ENCODE peak calls at places on chromosomes 12 and 14, in four cellular contexts. One of them, this sample, is unnamed.
A peak's percentile ranks its signal among the peaks of the same experiment; 100 is the strongest.

GRCh38 chr12:90216815-90217214 is 508.2 kb upstream of the ATP2B1 start:
- DNase-seq in GM12878: no peak
- DNase-seq in K562: no peak
- DNase-seq in HepG2: no peak
- DNase-seq in this sample: no peak

GRCh38 chr14:104179126-104179525 is 40.7 kb downstream of the KIF26A start:
- DNase-seq in GM12878: no peak
- DNase-seq in K562: no peak
- DNase-seq in HepG2: no peak
- DNase-seq in this sample: no peak

GRCh38 chr12:754871-755562 is 2.6 kb downstream of the WNK1 start:
- DNase-seq in GM12878: no peak
- DNase-seq in K562: peak; percentile 32
- DNase-seq in HepG2: peak; percentile 70
- DNase-seq in this sample: no peak

GRCh38 chr14:66005899-66006434 is 480.2 kb upstream of the CCDC196 start:
- DNase-seq in GM12878: no peak
- DNase-seq in K562: no peak
- DNase-seq in HepG2: no peak
- DNase-seq in this sample: no peak

GRCh38 chr14:96100171-96101064 is 61.3 kb downstream of the C14orf132 start:
- DNase-seq in GM12878: peak; percentile 15
- DNase-seq in K562: peak; percentile 75
- DNase-seq in HepG2: peak; percentile 60
- DNase-seq in this sample: peak; percentile 96

GRCh38 chr12:120370343-120371243 is 1.6 kb upstream of the MSI1 start:
- DNase-seq in GM12878: no peak
- DNase-seq in K562: no peak
- DNase-seq in HepG2: no peak
- DNase-seq in this sample: no peak

GRCh38 chr14:75431827-75432226 is 4.0 kb downstream of the JDP2 start:
- DNase-seq in GM12878: no peak
- DNase-seq in K562: no peak
- DNase-seq in HepG2: no peak
- DNase-seq in this sample: no peak

GRCh38 chr12:81615031-81615430 is 144.1 kb downstream of the PPFIA2 start:
- DNase-seq in GM12878: no peak
- DNase-seq in K562: no peak
- DNase-seq in HepG2: no peak
- DNase-seq in this sample: no peak

GRCh38 chr12:121748571-121749265 is 36.2 kb downstream of the TMEM120B start:
- DNase-seq in GM12878: no peak
- DNase-seq in K562: peak; percentile 84
- DNase-seq in HepG2: peak; percentile 88
- DNase-seq in this sample: no peak
- TF ChIP-seq ATF2 in GM12878: no peak
- TF ChIP-seq ATF2 in K562: peak; percentile 90
- TF ChIP-seq ATF2 in HepG2: no peak
- TF ChIP-seq ATF2 in this sample: no peak

GRCh38 chr14:27917896-27918295 is 848.7 kb upstream of the FOXG1 start:
- DNase-seq in GM12878: no peak
- DNase-seq in K562: no peak
- DNase-seq in HepG2: no peak
- DNase-seq in this sample: no peak
- H3K9me3 ChIP-seq in GM12878: no peaks in the 10 kb centered on the region
- H3K9me3 ChIP-seq in K562: no peaks in the 10 kb centered on the region
- H3K9me3 ChIP-seq in HepG2: peaks cover 88% of the 10 kb centered on the region
- H3K9me3 ChIP-seq in this sample: peaks cover 2% of the 10 kb centered on the region

GRCh38 chr14:101101456-101102056 is 198.0 kb upstream of the RTL1 start:
- DNase-seq in GM12878: no peak
- DNase-seq in K562: no peak
- DNase-seq in HepG2: no peak
- DNase-seq in this sample: no peak

GRCh38 chr14:101102875-101103274 is 199.4 kb upstream of the RTL1 start:
- DNase-seq in GM12878: no peak
- DNase-seq in K562: no peak
- DNase-seq in HepG2: no peak
- DNase-seq in this sample: no peak

GRCh38 chr14:101098641-101099040 is 195.1 kb upstream of the RTL1 start:
- DNase-seq in GM12878: no peak
- DNase-seq in K562: no peak
- DNase-seq in HepG2: no peak
- DNase-seq in this sample: no peak

DNA sequence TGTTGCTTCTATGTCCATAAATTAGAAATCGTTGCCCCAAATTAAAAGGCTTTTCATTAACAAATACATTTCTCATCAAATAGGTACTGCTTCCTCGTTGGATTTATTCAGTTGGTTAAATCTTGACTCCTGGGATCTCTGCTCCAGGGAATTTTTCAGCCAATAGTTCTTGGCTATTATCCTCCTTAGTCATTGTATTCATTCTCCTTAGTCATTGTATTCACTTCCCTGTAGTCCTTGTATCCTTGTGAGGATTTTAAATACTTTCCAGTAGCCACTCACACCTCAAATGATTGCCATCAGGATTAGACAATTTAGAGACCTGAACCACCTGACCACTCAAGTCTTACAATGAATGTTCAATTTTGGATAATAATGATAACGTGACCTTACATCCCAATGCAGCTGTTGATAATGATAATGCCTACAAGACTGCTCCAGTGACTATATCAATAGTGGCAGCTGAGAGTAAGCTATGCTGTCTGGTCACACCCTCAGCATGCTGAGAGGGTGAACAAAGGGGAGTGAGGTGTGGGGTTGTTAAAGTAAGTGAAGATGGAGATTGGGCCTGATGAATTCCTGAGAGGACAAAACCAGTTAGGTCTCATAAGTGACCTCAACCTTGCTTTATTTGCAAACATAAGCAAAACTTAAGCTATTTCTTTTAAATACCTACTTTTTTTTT is 193.7 kb upstream of the RTL1 start:
- DNase-seq in GM12878: no peak
- DNase-seq in K562: no peak
- DNase-seq in HepG2: no peak
- DNase-seq in this sample: no peak
- TF ChIP-seq ATF2 in GM12878: no peak
- TF ChIP-seq ATF2 in K562: no peak
- TF ChIP-seq ATF2 in HepG2: no peak
- TF ChIP-seq ATF2 in this sample: no peak

DNA sequence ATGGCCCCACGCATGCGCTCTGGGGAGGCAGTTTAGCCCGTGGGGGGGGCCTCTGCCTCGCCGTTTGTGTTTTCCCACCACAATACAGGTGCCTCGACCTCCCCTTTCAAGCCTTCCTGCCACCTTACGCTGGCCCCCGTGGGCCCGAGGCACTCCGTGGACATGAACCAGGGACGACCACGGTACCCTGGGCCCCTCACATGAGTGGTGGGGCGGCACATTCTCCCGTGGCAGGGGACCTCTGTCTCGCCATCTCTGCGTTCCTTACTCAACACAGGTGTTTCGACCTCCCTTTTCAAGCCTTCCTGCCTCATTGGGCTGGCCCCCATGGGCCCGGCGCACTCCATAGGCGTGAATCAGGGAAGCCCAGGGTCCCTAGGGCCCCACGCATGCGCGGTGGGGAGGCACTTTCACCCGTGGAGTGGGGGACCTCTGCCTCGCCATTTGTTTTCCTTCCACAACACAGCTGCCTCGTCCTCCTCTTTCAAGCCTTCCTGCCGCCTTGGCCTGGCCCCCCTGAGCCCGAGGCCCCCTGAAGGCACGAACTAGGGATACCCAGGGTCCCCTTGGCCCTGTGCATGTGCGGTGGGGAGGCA is 339.5 kb downstream of the ALG10 start:
- DNase-seq in GM12878: no peak
- DNase-seq in K562: peak; percentile 18
- DNase-seq in HepG2: no peak
- DNase-seq in this sample: no peak
- H3K9me3 ChIP-seq in GM12878: no peaks in the 10 kb centered on the region
- H3K9me3 ChIP-seq in K562: no peaks in the 10 kb centered on the region
- H3K9me3 ChIP-seq in HepG2: no peaks in the 10 kb centered on the region
- H3K9me3 ChIP-seq in this sample: peaks cover 100% of the 10 kb centered on the region

GRCh38 chr12:49264873-49265792 is at the start of gene TUBA1C:
- DNase-seq in GM12878: peak; percentile 57
- DNase-seq in K562: peak; percentile 95
- DNase-seq in HepG2: peak; percentile 88
- DNase-seq in this sample: peak; percentile 85

GRCh38 chr12:49261726-49262125 is 3.2 kb upstream of the TUBA1C start:
- DNase-seq in GM12878: no peak
- DNase-seq in K562: no peak
- DNase-seq in HepG2: no peak
- DNase-seq in this sample: no peak

GRCh38 chr12:49260831-49261363 is 4.0 kb upstream of the TUBA1C start:
- DNase-seq in GM12878: no peak
- DNase-seq in K562: no peak
- DNase-seq in HepG2: no peak
- DNase-seq in this sample: no peak

GRCh38 chr12:49263400-49263763 is 1.5 kb upstream of the TUBA1C start:
- DNase-seq in GM12878: no peak
- DNase-seq in K562: no peak
- DNase-seq in HepG2: no peak
- DNase-seq in this sample: no peak

DNA sequence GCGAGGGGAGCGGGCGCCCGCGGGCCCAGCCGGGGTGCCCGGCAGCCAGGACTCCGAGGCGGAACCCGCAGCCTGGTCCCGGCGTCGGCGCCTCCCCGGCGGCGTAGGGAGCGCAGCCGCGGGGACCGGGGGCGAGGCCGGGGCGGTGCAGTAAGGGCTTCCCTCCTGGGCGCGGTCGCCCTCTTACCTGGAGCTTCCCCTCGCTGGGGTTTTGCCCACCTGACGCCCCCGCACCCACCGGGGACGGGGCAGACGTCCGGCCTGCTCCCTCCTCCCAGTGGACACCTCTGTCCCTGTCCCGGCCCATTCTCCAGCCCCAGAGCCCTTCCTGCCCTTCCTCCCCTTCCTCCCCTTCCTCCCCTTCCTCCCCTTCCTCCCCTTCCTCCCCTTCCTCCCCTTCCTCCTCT is 413 bp upstream of the TUBA1C start:
- DNase-seq in GM12878: no peak
- DNase-seq in K562: peak; percentile 78
- DNase-seq in HepG2: no peak
- DNase-seq in this sample: no peak
- TF ChIP-seq ATF2 in GM12878: no peak
- TF ChIP-seq ATF2 in K562: no peak
- TF ChIP-seq ATF2 in HepG2: no peak
- TF ChIP-seq ATF2 in this sample: no peak

GRCh38 chr12:132364348-132364902 is 35.0 kb upstream of the GALNT9 start:
- DNase-seq in GM12878: no peak
- DNase-seq in K562: no peak
- DNase-seq in HepG2: no peak
- DNase-seq in this sample: no peak
- H3K9me3 ChIP-seq in GM12878: no peaks in the 10 kb centered on the region
- H3K9me3 ChIP-seq in K562: no peaks in the 10 kb centered on the region
- H3K9me3 ChIP-seq in HepG2: no peaks in the 10 kb centered on the region
- H3K9me3 ChIP-seq in this sample: no peaks in the 10 kb centered on the region

GRCh38 chr12:21300632-21301031 is 34.1 kb downstream of the SLCO1A2 start:
- DNase-seq in GM12878: no peak
- DNase-seq in K562: no peak
- DNase-seq in HepG2: no peak
- DNase-seq in this sample: no peak

GRCh38 chr12:21294176-21294575 is 40.5 kb downstream of the SLCO1A2 start:
- DNase-seq in GM12878: no peak
- DNase-seq in K562: no peak
- DNase-seq in HepG2: no peak
- DNase-seq in this sample: no peak

GRCh38 chr12:21296348-21296747 is 38.4 kb downstream of the SLCO1A2 start:
- DNase-seq in GM12878: no peak
- DNase-seq in K562: no peak
- DNase-seq in HepG2: no peak
- DNase-seq in this sample: no peak

GRCh38 chr12:21296751-21297406 is 37.8 kb downstream of the SLCO1A2 start:
- DNase-seq in GM12878: no peak
- DNase-seq in K562: peak; percentile 7
- DNase-seq in HepG2: no peak
- DNase-seq in this sample: no peak
- TF ChIP-seq ATF2 in GM12878: no peak
- TF ChIP-seq ATF2 in K562: no peak
- TF ChIP-seq ATF2 in HepG2: no peak
- TF ChIP-seq ATF2 in this sample: no peak

GRCh38 chr14:38107216-38107631 is 100.5 kb upstream of the SSTR1 start:
- DNase-seq in GM12878: peak; percentile 1
- DNase-seq in K562: no peak
- DNase-seq in HepG2: no peak
- DNase-seq in this sample: no peak
- H3K9me3 ChIP-seq in GM12878: no peaks in the 10 kb centered on the region
- H3K9me3 ChIP-seq in K562: no peaks in the 10 kb centered on the region
- H3K9me3 ChIP-seq in HepG2: no peaks in the 10 kb centered on the region
- H3K9me3 ChIP-seq in this sample: no peaks in the 10 kb centered on the region

DNA sequence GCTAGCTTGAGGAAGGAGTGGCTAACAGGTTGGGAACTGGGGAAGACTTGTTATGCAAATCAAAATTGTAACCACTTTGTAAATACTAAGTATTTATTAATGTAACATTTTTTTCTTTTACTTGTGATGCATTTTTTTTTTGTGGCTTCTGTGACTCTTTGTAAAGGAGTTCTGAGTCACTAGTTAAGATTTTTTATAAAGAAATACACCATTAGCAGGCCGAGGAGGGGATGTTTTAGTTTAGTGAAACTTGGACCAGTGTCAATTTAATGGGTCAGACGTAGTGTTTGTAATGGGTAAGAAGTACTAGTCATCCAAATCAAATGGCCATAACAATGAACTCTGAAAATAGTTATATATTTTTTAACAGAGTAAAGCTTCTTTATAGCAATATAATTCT is 43.1 kb downstream of the AKAP6 start:
- DNase-seq in GM12878: no peak
- DNase-seq in K562: no peak
- DNase-seq in HepG2: no peak
- DNase-seq in this sample: no peak
- TF ChIP-seq ATF2 in GM12878: no peak
- TF ChIP-seq ATF2 in K562: no peak
- TF ChIP-seq ATF2 in HepG2: no peak
- TF ChIP-seq ATF2 in this sample: no peak

GRCh38 chr14:101350710-101351109 is 210.6 kb upstream of the DIO3 start:
- DNase-seq in GM12878: no peak
- DNase-seq in K562: no peak
- DNase-seq in HepG2: no peak
- DNase-seq in this sample: no peak
- H3K9me3 ChIP-seq in GM12878: no peaks in the 10 kb centered on the region
- H3K9me3 ChIP-seq in K562: no peaks in the 10 kb centered on the region
- H3K9me3 ChIP-seq in HepG2: no peaks in the 10 kb centered on the region
- H3K9me3 ChIP-seq in this sample: peaks cover 10% of the 10 kb centered on the region